ENCODE peak calls at places on chromosomes 2 and 18, in nine cellular contexts. S is HAP-1, Y is GM20000, N is small intestine, E is NCI-H2081 treated with DMSO at 0.1 percent for 48 hours, K is kidney glomerular epithelial cell, Q is iPS-NIHi11, W is GM10248, I is MV-4-11. T is an unnamed sample.

GRCh38 chr2:178484245-178485041 is 4.2 kb downstream of the PLEKHA3 start:
- DNase-seq in K (no peak), E (peak), W (no peak), S (peak), Y (no peak), I (no peak), N (peak), Q (no peak), T (peak)

GRCh38 chr2:126408671-126409070 is 247.3 kb upstream of the GYPC start:
- DNase-seq in E (no peak), N (no peak), W (no peak), Y (no peak), Q (no peak), K (no peak), I (no peak), S (no peak), T (no peak)

GRCh38 chr2:10372195-10372861 is 69.6 kb downstream of the HPCAL1 start:
- DNase-seq in Y (no peak), E (no peak), W (no peak), S (no peak), I (no peak), K (no peak), Q (no peak), N (no peak), T (peak)

GRCh38 chr2:219430633-219431615 is 3.7 kb upstream of the SPEG start:
- DNase-seq in Q (no peak), E (no peak), N (peak), Y (no peak), S (no peak), I (peak), K (no peak), W (no peak), T (no peak)

GRCh38 chr2:222883420-222883819 is 22.6 kb downstream of the ACSL3 start:
- DNase-seq in Q (no peak), S (no peak), W (no peak), Y (no peak), K (no peak), I (no peak), N (no peak), E (no peak), T (no peak)

GRCh38 chr2:7627587-7627986 is 710.4 kb downstream of the RNF144A start:
- DNase-seq in Y (no peak), N (no peak), E (no peak), I (no peak), K (peak), Q (no peak), S (no peak), W (no peak), T (no peak)

GRCh38 chr2:228919808-228920207 is 351.3 kb downstream of the PID1 start:
- DNase-seq in I (no peak), N (no peak), K (no peak), Q (no peak), S (no peak), Y (no peak), E (no peak), W (no peak), T (no peak)

GRCh38 chr2:200863655-200864205 is 728 bp downstream of the CLK1 start:
- DNase-seq in S (peak), I (no peak), N (no peak), K (peak), Q (no peak), Y (no peak), E (no peak), W (no peak), T (no peak)

GRCh38 chr2:1639086-1639858 is 105.0 kb downstream of the PXDN start:
- DNase-seq in S (no peak), W (no peak), E (no peak), I (no peak), Y (no peak), N (no peak), Q (no peak), K (no peak), T (no peak)

GRCh38 chr2:213104089-213104902 is 47.1 kb downstream of the IKZF2 start:
- DNase-seq in Q (peak), S (no peak), N (no peak), W (no peak), E (no peak), I (no peak), K (no peak), Y (no peak), T (no peak)

GRCh38 chr18:77045682-77046081 is 86.9 kb downstream of the MBP start:
- DNase-seq in E (no peak), S (no peak), I (no peak), Y (no peak), W (no peak), Q (no peak), K (no peak), N (no peak), T (no peak)

GRCh38 chr2:70283500-70284191 is 9.9 kb downstream of the SNRPG start:
- DNase-seq in Y (no peak), I (no peak), K (no peak), Q (no peak), E (no peak), N (no peak), S (peak), W (no peak), T (no peak)

GRCh38 chr2:95353613-95354468 is 48.7 kb upstream of the FAHD2A start:
- DNase-seq in Q (no peak), S (peak), E (no peak), W (no peak), N (no peak), Y (no peak), K (no peak), I (peak), T (no peak)

GRCh38 chr2:240893363-240893828 is 2.6 kb downstream of the MAB21L4 start:
- DNase-seq in Y (no peak), S (no peak), I (no peak), E (no peak), Q (peak), N (no peak), K (no peak), W (no peak), T (no peak)

GRCh38 chr2:62765619-62766376 is 60.3 kb downstream of the EHBP1 start:
- DNase-seq in Y (no peak), K (no peak), I (no peak), W (no peak), S (no peak), Q (no peak), E (no peak), N (no peak), T (no peak)

GRCh38 chr18:2805970-2806943 is 40.5 kb upstream of the EMILIN2 start:
- DNase-seq in K (no peak), Q (no peak), S (no peak), Y (no peak), E (no peak), N (no peak), W (no peak), I (no peak), T (no peak)

GRCh38 chr18:61554117-61554776 is 221.0 kb downstream of the CDH20 start:
- DNase-seq in W (no peak), Y (no peak), S (no peak), Q (no peak), E (no peak), I (peak), K (no peak), N (peak), T (peak)

T was measured in pancreas.